ENCODE peak calls at places on chromosomes 2 and 18, in six cellular contexts. One of them, this sample, is unnamed. For H3K4me1 and H3K27me3, the result is how much of the 10 kb centered on the place peaks cover.

GRCh38 chr2:104164721-104165252 is 689.1 kb upstream of the POU3F3 start:
- DNase-seq in HepG2: no peak
- DNase-seq in Peyer's patch: no peak
- DNase-seq in CD8-positive, alpha-beta memory T cell: no peak
- DNase-seq in small intestine: no peak
- DNase-seq in lower lobe of right lung: no peak
- DNase-seq in this sample: no peak

GRCh38 chr2:129006901-129007300 is 688.2 kb upstream of the HS6ST1 start:
- DNase-seq in HepG2: no peak
- DNase-seq in Peyer's patch: no peak
- DNase-seq in CD8-positive, alpha-beta memory T cell: no peak
- DNase-seq in small intestine: no peak
- DNase-seq in lower lobe of right lung: no peak
- DNase-seq in this sample: no peak

GRCh38 chr2:17380003-17380402 is 138.2 kb downstream of the RAD51AP2 start:
- DNase-seq in HepG2: no peak
- DNase-seq in Peyer's patch: no peak
- DNase-seq in CD8-positive, alpha-beta memory T cell: no peak
- DNase-seq in small intestine: no peak
- DNase-seq in lower lobe of right lung: no peak
- DNase-seq in this sample: no peak

GRCh38 chr2:233428008-233428407 is 73.7 kb downstream of the DGKD start:
- DNase-seq in HepG2: no peak
- DNase-seq in Peyer's patch: peak
- DNase-seq in CD8-positive, alpha-beta memory T cell: no peak
- DNase-seq in small intestine: no peak
- DNase-seq in lower lobe of right lung: no peak
- DNase-seq in this sample: no peak

GRCh38 chr2:97982621-97983020 is 13.1 kb downstream of the TMEM131 start:
- DNase-seq in HepG2: no peak
- DNase-seq in Peyer's patch: no peak
- DNase-seq in CD8-positive, alpha-beta memory T cell: no peak
- DNase-seq in small intestine: no peak
- DNase-seq in lower lobe of right lung: no peak
- DNase-seq in this sample: no peak

GRCh38 chr2:24638568-24638967 is 147.5 kb downstream of the NCOA1 start:
- DNase-seq in HepG2: no peak
- DNase-seq in Peyer's patch: no peak
- DNase-seq in CD8-positive, alpha-beta memory T cell: no peak
- DNase-seq in small intestine: no peak
- DNase-seq in lower lobe of right lung: no peak
- DNase-seq in this sample: no peak

GRCh38 chr18:44589709-44590108 is 91.0 kb upstream of the SETBP1 start:
- DNase-seq in HepG2: no peak
- DNase-seq in Peyer's patch: no peak
- DNase-seq in CD8-positive, alpha-beta memory T cell: no peak
- DNase-seq in small intestine: no peak
- DNase-seq in lower lobe of right lung: no peak
- DNase-seq in this sample: no peak

GRCh38 chr2:127155901-127156300 is 48.9 kb upstream of the BIN1 start:
- DNase-seq in HepG2: no peak
- DNase-seq in Peyer's patch: no peak
- DNase-seq in CD8-positive, alpha-beta memory T cell: no peak
- DNase-seq in small intestine: no peak
- DNase-seq in lower lobe of right lung: no peak
- DNase-seq in this sample: peak

GRCh38 chr2:207332473-207333212 is 166.9 kb upstream of the KLF7 start:
- DNase-seq in HepG2: no peak
- DNase-seq in Peyer's patch: no peak
- DNase-seq in CD8-positive, alpha-beta memory T cell: no peak
- DNase-seq in small intestine: no peak
- DNase-seq in lower lobe of right lung: no peak
- DNase-seq in this sample: no peak

GRCh38 chr2:31140151-31140550 is 1.9 kb upstream of the GALNT14 start:
- DNase-seq in HepG2: no peak
- DNase-seq in Peyer's patch: no peak
- DNase-seq in CD8-positive, alpha-beta memory T cell: no peak
- DNase-seq in small intestine: no peak
- DNase-seq in lower lobe of right lung: no peak
- DNase-seq in this sample: no peak

GRCh38 chr2:8606226-8606625 is 75.6 kb upstream of the ID2 start:
- DNase-seq in HepG2: no peak
- DNase-seq in Peyer's patch: no peak
- DNase-seq in CD8-positive, alpha-beta memory T cell: no peak
- DNase-seq in small intestine: no peak
- DNase-seq in lower lobe of right lung: no peak
- DNase-seq in this sample: no peak

GRCh38 chr2:126999342-126999741 is 100.7 kb downstream of the TEX51 start:
- DNase-seq in HepG2: no peak
- DNase-seq in Peyer's patch: no peak
- DNase-seq in CD8-positive, alpha-beta memory T cell: no peak
- DNase-seq in small intestine: no peak
- DNase-seq in lower lobe of right lung: no peak
- DNase-seq in this sample: no peak

GRCh38 chr2:162233197-162233596 is 10.0 kb downstream of the FAP start:
- DNase-seq in HepG2: no peak
- DNase-seq in Peyer's patch: no peak
- DNase-seq in CD8-positive, alpha-beta memory T cell: no peak
- DNase-seq in small intestine: no peak
- DNase-seq in lower lobe of right lung: no peak
- DNase-seq in this sample: no peak

GRCh38 chr18:27856839-27857238 is 320.1 kb downstream of the CDH2 start:
- DNase-seq in HepG2: no peak
- DNase-seq in Peyer's patch: no peak
- DNase-seq in CD8-positive, alpha-beta memory T cell: no peak
- DNase-seq in small intestine: no peak
- DNase-seq in lower lobe of right lung: no peak
- DNase-seq in this sample: no peak

GRCh38 chr2:149858214-149858613 is 270.6 kb upstream of the MMADHC start:
- DNase-seq in HepG2: no peak
- DNase-seq in Peyer's patch: no peak
- DNase-seq in CD8-positive, alpha-beta memory T cell: no peak
- DNase-seq in small intestine: no peak
- DNase-seq in lower lobe of right lung: no peak
- DNase-seq in this sample: no peak

GRCh38 chr2:159982270-159982669 is 80.1 kb downstream of the PLA2R1 start:
- DNase-seq in HepG2: no peak
- DNase-seq in Peyer's patch: no peak
- DNase-seq in CD8-positive, alpha-beta memory T cell: no peak
- DNase-seq in small intestine: no peak
- DNase-seq in lower lobe of right lung: no peak
- DNase-seq in this sample: peak

GRCh38 chr2:230902180-230902899 is 22.7 kb downstream of the GPR55 start:
- DNase-seq in HepG2: peak
- DNase-seq in Peyer's patch: peak
- DNase-seq in CD8-positive, alpha-beta memory T cell: peak
- DNase-seq in small intestine: peak
- DNase-seq in lower lobe of right lung: no peak
- DNase-seq in this sample: peak

GRCh38 chr2:10371441-10372194 is 68.9 kb downstream of the HPCAL1 start:
- DNase-seq in HepG2: no peak
- DNase-seq in Peyer's patch: no peak
- DNase-seq in CD8-positive, alpha-beta memory T cell: no peak
- DNase-seq in small intestine: no peak
- DNase-seq in lower lobe of right lung: no peak
- DNase-seq in this sample: no peak

GRCh38 chr2:10370390-10370789 is 67.7 kb downstream of the HPCAL1 start:
- DNase-seq in HepG2: no peak
- DNase-seq in Peyer's patch: no peak
- DNase-seq in CD8-positive, alpha-beta memory T cell: no peak
- DNase-seq in small intestine: no peak
- DNase-seq in lower lobe of right lung: no peak
- DNase-seq in this sample: no peak

GRCh38 chr2:10369269-10370255 is 66.9 kb downstream of the HPCAL1 start:
- DNase-seq in HepG2: peak
- DNase-seq in Peyer's patch: no peak
- DNase-seq in CD8-positive, alpha-beta memory T cell: no peak
- DNase-seq in small intestine: peak
- DNase-seq in lower lobe of right lung: peak
- DNase-seq in this sample: no peak

GRCh38 chr2:10372195-10372861 is 69.6 kb downstream of the HPCAL1 start:
- DNase-seq in HepG2: no peak
- DNase-seq in Peyer's patch: no peak
- DNase-seq in CD8-positive, alpha-beta memory T cell: no peak
- DNase-seq in small intestine: no peak
- DNase-seq in lower lobe of right lung: no peak
- DNase-seq in this sample: no peak

DNA sequence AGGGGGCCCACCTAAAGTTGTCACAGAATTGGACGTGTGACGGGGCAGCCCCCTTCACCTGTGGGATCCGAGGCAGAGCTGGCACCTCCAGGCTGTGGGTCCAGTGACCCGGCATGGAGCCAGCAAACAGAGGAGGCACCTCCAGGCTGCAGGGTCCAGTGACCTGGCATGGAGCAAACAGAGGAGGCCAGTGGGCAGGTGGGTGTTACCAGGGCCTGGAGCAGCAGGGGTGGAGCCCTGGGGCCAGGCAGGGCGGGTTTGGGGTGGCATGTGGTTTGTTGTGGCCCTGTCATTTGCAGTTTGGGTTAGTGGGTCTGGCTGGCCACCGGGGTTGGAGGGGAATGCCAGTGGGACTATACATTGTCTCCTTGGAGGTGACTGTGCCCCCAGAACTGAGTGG is 68.2 kb downstream of the HPCAL1 start:
- DNase-seq in HepG2: no peak
- DNase-seq in Peyer's patch: no peak
- DNase-seq in CD8-positive, alpha-beta memory T cell: no peak
- DNase-seq in small intestine: no peak
- DNase-seq in lower lobe of right lung: no peak
- DNase-seq in this sample: no peak
- H3K4me1 ChIP-seq in HepG2: half or more
- H3K4me1 ChIP-seq in Peyer's patch: under half
- H3K4me1 ChIP-seq in CD8-positive, alpha-beta memory T cell: under half
- H3K4me1 ChIP-seq in small intestine: under half
- H3K4me1 ChIP-seq in lower lobe of right lung: half or more
- H3K4me1 ChIP-seq in this sample: under half

DNA sequence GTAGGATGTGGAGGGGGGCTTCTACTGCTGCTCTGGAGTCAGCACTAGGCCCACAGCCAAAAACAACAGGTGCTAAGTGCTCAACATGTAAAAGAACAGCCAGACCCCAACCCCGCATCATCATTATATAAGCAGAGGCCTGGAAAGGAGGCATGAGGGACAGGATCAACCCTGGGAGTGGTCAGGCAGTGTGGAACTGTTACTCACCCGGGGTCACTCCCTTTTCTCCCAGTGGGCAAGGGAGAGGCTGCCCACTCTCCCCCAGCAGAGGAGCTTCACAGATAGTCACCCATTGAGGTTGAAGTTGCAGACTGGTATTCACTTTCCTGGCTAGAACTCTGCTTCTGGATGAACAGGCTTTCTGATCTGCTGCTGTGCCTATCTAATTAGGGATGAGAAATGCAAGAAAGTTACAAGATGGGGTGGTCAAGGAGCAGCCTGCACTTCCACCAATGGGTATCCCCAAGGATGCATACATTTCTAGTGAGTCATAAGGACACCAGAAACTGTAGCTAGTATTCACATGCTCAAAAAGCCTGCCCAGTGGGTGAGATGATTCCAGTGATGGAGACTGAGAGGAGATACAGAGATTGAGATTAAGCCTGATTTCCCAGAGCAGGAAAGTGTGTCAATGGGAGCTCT is 480.2 kb upstream of the TCF4 start:
- DNase-seq in HepG2: no peak
- DNase-seq in Peyer's patch: no peak
- DNase-seq in CD8-positive, alpha-beta memory T cell: no peak
- DNase-seq in small intestine: no peak
- DNase-seq in lower lobe of right lung: no peak
- DNase-seq in this sample: peak
- H3K27me3 ChIP-seq in HepG2: under half
- H3K27me3 ChIP-seq in Peyer's patch: under half
- H3K27me3 ChIP-seq in CD8-positive, alpha-beta memory T cell: under half
- H3K27me3 ChIP-seq in small intestine: under half
- H3K27me3 ChIP-seq in lower lobe of right lung: under half
- H3K27me3 ChIP-seq in this sample: under half

GRCh38 chr2:238321467-238321866 is 1.1 kb downstream of the TRAF3IP1 start:
- DNase-seq in HepG2: peak
- DNase-seq in Peyer's patch: no peak
- DNase-seq in CD8-positive, alpha-beta memory T cell: no peak
- DNase-seq in small intestine: no peak
- DNase-seq in lower lobe of right lung: no peak
- DNase-seq in this sample: no peak
- H3K27ac ChIP-seq in HepG2: no peak
- H3K27ac ChIP-seq in Peyer's patch: no peak
- H3K27ac ChIP-seq in CD8-positive, alpha-beta memory T cell: no peak
- H3K27ac ChIP-seq in small intestine: no peak
- H3K27ac ChIP-seq in lower lobe of right lung: no peak
- H3K27ac ChIP-seq in this sample: no peak

GRCh38 chr2:105404736-105405135 is 5.9 kb upstream of the FHL2 start:
- DNase-seq in HepG2: no peak
- DNase-seq in Peyer's patch: no peak
- DNase-seq in CD8-positive, alpha-beta memory T cell: no peak
- DNase-seq in small intestine: no peak
- DNase-seq in lower lobe of right lung: no peak
- DNase-seq in this sample: no peak

GRCh38 chr2:105405291-105405690 is 6.4 kb upstream of the FHL2 start:
- DNase-seq in HepG2: no peak
- DNase-seq in Peyer's patch: no peak
- DNase-seq in CD8-positive, alpha-beta memory T cell: no peak
- DNase-seq in small intestine: no peak
- DNase-seq in lower lobe of right lung: no peak
- DNase-seq in this sample: no peak

GRCh38 chr2:105402809-105403208 is 4.0 kb upstream of the FHL2 start:
- DNase-seq in HepG2: no peak
- DNase-seq in Peyer's patch: no peak
- DNase-seq in CD8-positive, alpha-beta memory T cell: no peak
- DNase-seq in small intestine: no peak
- DNase-seq in lower lobe of right lung: no peak
- DNase-seq in this sample: no peak

GRCh38 chr2:105403241-105403784 is 4.5 kb upstream of the FHL2 start:
- DNase-seq in HepG2: no peak
- DNase-seq in Peyer's patch: no peak
- DNase-seq in CD8-positive, alpha-beta memory T cell: no peak
- DNase-seq in small intestine: peak
- DNase-seq in lower lobe of right lung: no peak
- DNase-seq in this sample: no peak

DNA sequence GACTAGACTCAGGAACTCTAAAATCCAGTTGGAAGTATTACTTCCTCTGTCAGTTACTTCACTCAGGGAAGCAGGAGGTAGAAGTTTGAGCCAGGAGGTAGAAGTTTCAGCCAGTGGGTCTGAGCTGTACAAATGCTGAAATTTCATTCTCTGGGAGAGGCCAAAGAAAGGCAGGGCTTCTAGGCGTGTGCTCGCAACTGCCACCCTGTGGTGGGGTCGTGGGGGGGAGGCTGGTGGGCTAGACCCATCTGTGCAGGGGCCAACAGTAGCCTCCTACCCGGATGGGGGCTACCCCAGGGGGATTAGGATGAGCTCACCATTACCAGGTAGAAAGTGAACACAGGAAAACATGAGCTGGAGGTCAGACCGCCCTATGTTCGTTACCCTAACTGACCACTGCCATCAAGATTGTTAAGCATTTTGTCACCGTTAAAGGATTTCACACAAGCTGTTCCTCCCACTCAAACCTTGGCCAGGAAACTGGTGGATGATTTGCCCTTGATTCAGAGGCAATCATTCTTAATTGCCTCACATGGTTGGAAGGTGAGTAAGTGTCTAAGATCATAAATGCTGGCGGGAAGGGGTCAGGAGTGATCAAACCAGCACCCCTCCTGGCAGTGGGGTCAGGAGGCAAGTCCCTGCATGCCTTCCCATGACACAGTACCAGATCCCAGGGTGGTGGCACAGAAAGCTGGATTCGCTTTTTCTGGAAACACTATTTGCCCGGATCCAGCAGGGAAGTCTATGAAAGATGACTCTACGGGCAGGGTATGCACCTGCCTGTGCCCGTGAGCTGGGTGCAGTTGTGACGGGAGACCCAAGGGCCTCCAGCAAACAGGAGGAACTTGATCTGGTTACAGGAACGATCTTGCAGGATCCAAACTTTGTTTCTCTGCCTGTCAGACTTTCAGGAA is 5.2 kb upstream of the FHL2 start:
- DNase-seq in HepG2: no peak
- DNase-seq in Peyer's patch: no peak
- DNase-seq in CD8-positive, alpha-beta memory T cell: no peak
- DNase-seq in small intestine: peak
- DNase-seq in lower lobe of right lung: no peak
- DNase-seq in this sample: no peak
- H3K4me1 ChIP-seq in HepG2: under half
- H3K4me1 ChIP-seq in Peyer's patch: under half
- H3K4me1 ChIP-seq in CD8-positive, alpha-beta memory T cell: under half
- H3K4me1 ChIP-seq in small intestine: under half
- H3K4me1 ChIP-seq in lower lobe of right lung: under half
- H3K4me1 ChIP-seq in this sample: under half